ENCODE peak calls at places on chromosomes 5 and 9, in six cellular contexts. One of them, this sample, is unnamed.

GRCh38 chr5:59133801-59134261 is 551.0 kb downstream of the RAB3C start:
- DNase-seq in sigmoid colon: no peak
- DNase-seq in upper lobe of left lung: no peak
- DNase-seq in A549: peak
- DNase-seq in ovary: no peak
- DNase-seq in K562: no peak
- DNase-seq in this sample: no peak

GRCh38 chr5:36688722-36689121 is 82.3 kb downstream of the SLC1A3 start:
- DNase-seq in K562: peak
- DNase-seq in upper lobe of left lung: no peak
- DNase-seq in A549: peak
- DNase-seq in ovary: no peak
- DNase-seq in sigmoid colon: no peak
- DNase-seq in this sample: no peak

GRCh38 chr5:179909224-179909623 is 1.5 kb upstream of the TBC1D9B start:
- DNase-seq in upper lobe of left lung: no peak
- DNase-seq in sigmoid colon: no peak
- DNase-seq in A549: no peak
- DNase-seq in K562: no peak
- DNase-seq in ovary: no peak
- DNase-seq in this sample: no peak

GRCh38 chr5:124105326-124105725 is 593.3 kb downstream of the CSNK1G3 start:
- DNase-seq in ovary: no peak
- DNase-seq in sigmoid colon: no peak
- DNase-seq in K562: no peak
- DNase-seq in A549: no peak
- DNase-seq in upper lobe of left lung: no peak
- DNase-seq in this sample: no peak

GRCh38 chr5:77892061-77893010 is 116.2 kb upstream of the TBCA start:
- DNase-seq in K562: no peak
- DNase-seq in A549: no peak
- DNase-seq in upper lobe of left lung: no peak
- DNase-seq in sigmoid colon: no peak
- DNase-seq in ovary: no peak
- DNase-seq in this sample: no peak

GRCh38 chr9:6646028-6646636 is 603 bp upstream of the GLDC start:
- DNase-seq in K562: no peak
- DNase-seq in sigmoid colon: no peak
- DNase-seq in upper lobe of left lung: no peak
- DNase-seq in A549: peak
- DNase-seq in ovary: no peak
- DNase-seq in this sample: no peak

GRCh38 chr5:37120270-37120669 is 128.9 kb downstream of the CPLANE1 start:
- DNase-seq in sigmoid colon: no peak
- DNase-seq in upper lobe of left lung: no peak
- DNase-seq in K562: no peak
- DNase-seq in ovary: no peak
- DNase-seq in A549: no peak
- DNase-seq in this sample: no peak

GRCh38 chr5:127650022-127650421 is 1.1 kb downstream of the CTXN3 start:
- DNase-seq in K562: no peak
- DNase-seq in ovary: peak
- DNase-seq in sigmoid colon: peak
- DNase-seq in upper lobe of left lung: no peak
- DNase-seq in A549: no peak
- DNase-seq in this sample: no peak

GRCh38 chr9:114382951-114383865 is 4.6 kb downstream of the AKNA start:
- DNase-seq in K562: no peak
- DNase-seq in ovary: no peak
- DNase-seq in A549: no peak
- DNase-seq in sigmoid colon: peak
- DNase-seq in upper lobe of left lung: peak
- DNase-seq in this sample: no peak

GRCh38 chr9:106857811-106858470 is 5.0 kb upstream of the ZNF462 start:
- DNase-seq in sigmoid colon: no peak
- DNase-seq in upper lobe of left lung: no peak
- DNase-seq in A549: no peak
- DNase-seq in ovary: no peak
- DNase-seq in K562: no peak
- DNase-seq in this sample: no peak

GRCh38 chr9:38619556-38620447 is 594 bp downstream of the ANKRD18A start:
- DNase-seq in K562: no peak
- DNase-seq in upper lobe of left lung: peak
- DNase-seq in sigmoid colon: no peak
- DNase-seq in A549: peak
- DNase-seq in ovary: no peak
- DNase-seq in this sample: no peak

GRCh38 chr5:88872971-88873370 is 10.0 kb downstream of the MEF2C start:
- DNase-seq in upper lobe of left lung: no peak
- DNase-seq in A549: no peak
- DNase-seq in sigmoid colon: no peak
- DNase-seq in K562: no peak
- DNase-seq in ovary: no peak
- DNase-seq in this sample: no peak

GRCh38 chr9:129574911-129575574 is 45.9 kb downstream of the C9orf50 start:
- DNase-seq in A549: peak
- DNase-seq in sigmoid colon: no peak
- DNase-seq in ovary: no peak
- DNase-seq in upper lobe of left lung: no peak
- DNase-seq in K562: no peak
- DNase-seq in this sample: no peak

GRCh38 chr9:35075358-35075757 is 2.9 kb upstream of the VCP start:
- DNase-seq in A549: no peak
- DNase-seq in upper lobe of left lung: no peak
- DNase-seq in ovary: no peak
- DNase-seq in K562: no peak
- DNase-seq in sigmoid colon: peak
- DNase-seq in this sample: no peak

GRCh38 chr5:54462281-54462680 is 6.8 kb downstream of the HSPB3 start:
- DNase-seq in upper lobe of left lung: no peak
- DNase-seq in ovary: no peak
- DNase-seq in sigmoid colon: no peak
- DNase-seq in K562: no peak
- DNase-seq in A549: no peak
- DNase-seq in this sample: no peak

GRCh38 chr5:108521841-108522506 is 140.1 kb upstream of the FBXL17 start:
- DNase-seq in sigmoid colon: no peak
- DNase-seq in K562: peak
- DNase-seq in ovary: no peak
- DNase-seq in A549: peak
- DNase-seq in upper lobe of left lung: no peak
- DNase-seq in this sample: no peak

GRCh38 chr9:115353681-115354080 is 235.7 kb upstream of the TNC start:
- DNase-seq in A549: no peak
- DNase-seq in K562: no peak
- DNase-seq in sigmoid colon: no peak
- DNase-seq in ovary: no peak
- DNase-seq in upper lobe of left lung: no peak
- DNase-seq in this sample: no peak

GRCh38 chr5:9362600-9362999 is 183.3 kb downstream of the SEMA5A start:
- DNase-seq in A549: no peak
- DNase-seq in upper lobe of left lung: no peak
- DNase-seq in ovary: no peak
- DNase-seq in K562: no peak
- DNase-seq in sigmoid colon: no peak
- DNase-seq in this sample: no peak

GRCh38 chr5:125550237-125550636 is 803.8 kb upstream of the ZNF608 start:
- DNase-seq in upper lobe of left lung: no peak
- DNase-seq in sigmoid colon: no peak
- DNase-seq in ovary: no peak
- DNase-seq in A549: no peak
- DNase-seq in K562: no peak
- DNase-seq in this sample: no peak

GRCh38 chr5:53970510-53970909 is 339.9 kb downstream of the ARL15 start:
- DNase-seq in ovary: no peak
- DNase-seq in upper lobe of left lung: no peak
- DNase-seq in sigmoid colon: no peak
- DNase-seq in A549: no peak
- DNase-seq in K562: no peak
- DNase-seq in this sample: no peak

GRCh38 chr9:95510610-95511231 is 6.0 kb downstream of the PTCH1 start:
- DNase-seq in A549: peak
- DNase-seq in ovary: peak
- DNase-seq in upper lobe of left lung: peak
- DNase-seq in sigmoid colon: peak
- DNase-seq in K562: peak
- DNase-seq in this sample: peak

GRCh38 chr5:103259705-103260355 is 1.3 kb downstream of the MACIR start:
- DNase-seq in sigmoid colon: peak
- DNase-seq in upper lobe of left lung: peak
- DNase-seq in A549: no peak
- DNase-seq in K562: no peak
- DNase-seq in ovary: peak
- DNase-seq in this sample: no peak

GRCh38 chr9:104868687-104869404 is 59.1 kb downstream of the ABCA1 start:
- DNase-seq in sigmoid colon: peak
- DNase-seq in K562: peak
- DNase-seq in upper lobe of left lung: peak
- DNase-seq in ovary: peak
- DNase-seq in A549: peak
- DNase-seq in this sample: peak

GRCh38 chr9:31137151-31137849 is 1247.1 kb upstream of the ACO1 start:
- DNase-seq in sigmoid colon: no peak
- DNase-seq in upper lobe of left lung: no peak
- DNase-seq in ovary: no peak
- DNase-seq in K562: no peak
- DNase-seq in A549: peak
- DNase-seq in this sample: peak

GRCh38 chr5:156481741-156482140 is 154.8 kb downstream of the SGCD start:
- DNase-seq in ovary: no peak
- DNase-seq in K562: no peak
- DNase-seq in upper lobe of left lung: no peak
- DNase-seq in sigmoid colon: no peak
- DNase-seq in A549: peak
- DNase-seq in this sample: no peak

GRCh38 chr5:455806-456205 is 12.8 kb downstream of the EXOC3 start:
- DNase-seq in K562: no peak
- DNase-seq in ovary: no peak
- DNase-seq in upper lobe of left lung: peak
- DNase-seq in sigmoid colon: no peak
- DNase-seq in A549: no peak
- DNase-seq in this sample: no peak

GRCh38 chr5:4027335-4027734 is 431.7 kb downstream of the IRX1 start:
- DNase-seq in upper lobe of left lung: no peak
- DNase-seq in ovary: no peak
- DNase-seq in A549: no peak
- DNase-seq in sigmoid colon: no peak
- DNase-seq in K562: no peak
- DNase-seq in this sample: no peak

GRCh38 chr9:6563036-6563435 is 82.5 kb downstream of the GLDC start:
- DNase-seq in upper lobe of left lung: no peak
- DNase-seq in ovary: no peak
- DNase-seq in sigmoid colon: no peak
- DNase-seq in A549: no peak
- DNase-seq in K562: no peak
- DNase-seq in this sample: no peak

GRCh38 chr5:32711693-32712462 is 757 bp downstream of the NPR3 start:
- DNase-seq in sigmoid colon: peak
- DNase-seq in K562: no peak
- DNase-seq in upper lobe of left lung: no peak
- DNase-seq in ovary: no peak
- DNase-seq in A549: peak
- DNase-seq in this sample: no peak

GRCh38 chr9:32552172-32552872 is at the start of the genes SMIM27 and TOPORS:
- DNase-seq in A549: peak
- DNase-seq in K562: peak
- DNase-seq in ovary: peak
- DNase-seq in upper lobe of left lung: peak
- DNase-seq in sigmoid colon: peak
- DNase-seq in this sample: peak
- TF ChIP-seq POLR2A in A549: peak
- TF ChIP-seq POLR2A in K562: peak
- TF ChIP-seq POLR2A in ovary: peak
- TF ChIP-seq POLR2A in upper lobe of left lung: peak
- TF ChIP-seq POLR2A in sigmoid colon: peak
- TF ChIP-seq POLR2A in this sample: no peak

GRCh38 chr9:91131433-91131839 is 230.3 kb downstream of the AUH start:
- DNase-seq in A549: peak
- DNase-seq in upper lobe of left lung: peak
- DNase-seq in ovary: peak
- DNase-seq in K562: no peak
- DNase-seq in sigmoid colon: peak
- DNase-seq in this sample: peak
- H3K27ac ChIP-seq in A549: peak
- H3K27ac ChIP-seq in upper lobe of left lung: peak
- H3K27ac ChIP-seq in ovary: no peak
- H3K27ac ChIP-seq in K562: no peak
- H3K27ac ChIP-seq in sigmoid colon: peak
- H3K27ac ChIP-seq in this sample: no peak

GRCh38 chr9:78863531-78863930 is 566.6 kb downstream of the PSAT1 start:
- DNase-seq in A549: no peak
- DNase-seq in K562: no peak
- DNase-seq in ovary: no peak
- DNase-seq in upper lobe of left lung: no peak
- DNase-seq in sigmoid colon: no peak
- DNase-seq in this sample: no peak

GRCh38 chr9:78871452-78872331 is 574.8 kb downstream of the PSAT1 start:
- DNase-seq in K562: no peak
- DNase-seq in ovary: no peak
- DNase-seq in A549: peak
- DNase-seq in upper lobe of left lung: no peak
- DNase-seq in sigmoid colon: no peak
- DNase-seq in this sample: no peak

GRCh38 chr9:78871086-78871451 is 574.1 kb downstream of the PSAT1 start:
- DNase-seq in sigmoid colon: no peak
- DNase-seq in A549: peak
- DNase-seq in ovary: no peak
- DNase-seq in upper lobe of left lung: no peak
- DNase-seq in K562: no peak
- DNase-seq in this sample: no peak

GRCh38 chr9:78865757-78866156 is 568.8 kb downstream of the PSAT1 start:
- DNase-seq in K562: no peak
- DNase-seq in sigmoid colon: no peak
- DNase-seq in upper lobe of left lung: no peak
- DNase-seq in A549: peak
- DNase-seq in ovary: no peak
- DNase-seq in this sample: no peak

GRCh38 chr9:78866228-78867132 is 569.6 kb downstream of the PSAT1 start:
- DNase-seq in sigmoid colon: no peak
- DNase-seq in A549: peak
- DNase-seq in upper lobe of left lung: no peak
- DNase-seq in K562: no peak
- DNase-seq in ovary: no peak
- DNase-seq in this sample: no peak
- TF ChIP-seq EP300 in sigmoid colon: no peak
- TF ChIP-seq EP300 in A549: peak
- TF ChIP-seq EP300 in upper lobe of left lung: no peak
- TF ChIP-seq EP300 in K562: no peak
- TF ChIP-seq EP300 in ovary: no peak
- TF ChIP-seq EP300 in this sample: no peak

DNA sequence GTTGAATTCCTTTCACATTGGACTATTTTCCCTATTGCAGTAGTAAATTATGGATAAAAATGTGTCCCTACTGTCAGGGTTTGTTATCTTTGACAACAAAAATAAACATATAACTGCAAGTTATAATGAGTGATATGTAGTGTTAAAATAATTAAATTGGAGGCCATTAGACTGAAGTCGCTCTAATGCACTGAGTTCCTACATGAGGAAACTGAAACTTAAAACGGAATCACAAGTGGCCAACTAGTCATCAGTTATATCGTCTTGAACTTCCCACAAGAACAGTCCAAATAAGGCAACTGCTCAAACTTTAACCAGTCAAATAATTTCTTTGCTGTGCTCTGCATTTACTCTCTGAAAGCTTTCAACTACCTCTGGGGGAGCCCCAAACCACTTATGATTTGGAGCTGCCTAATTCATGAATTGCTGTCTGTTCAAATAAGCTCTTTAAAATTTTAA is 2.1 kb upstream of the IFT74 start:
- DNase-seq in A549: no peak
- DNase-seq in K562: no peak
- DNase-seq in ovary: no peak
- DNase-seq in upper lobe of left lung: no peak
- DNase-seq in sigmoid colon: no peak
- DNase-seq in this sample: no peak
- TF ChIP-seq POLR2A in A549: no peak
- TF ChIP-seq POLR2A in K562: no peak
- TF ChIP-seq POLR2A in ovary: no peak
- TF ChIP-seq POLR2A in upper lobe of left lung: no peak
- TF ChIP-seq POLR2A in sigmoid colon: no peak
- TF ChIP-seq POLR2A in this sample: no peak